ENCODE peak calls at places on chromosomes 1 and 21, in five cellular contexts. V is SK-N-SH, J is sigmoid colon, D is A549, E is suprapubic skin. A is an unnamed sample. For H3K9me3, the result is how much of the 10 kb centered on the place peaks cover.

GRCh38 chr1:209625205-209625549 is 27.0 kb downstream of the LAMB3 start:
- DNase-seq in E (no peak), D (no peak), V (no peak), J (no peak), A (no peak)

GRCh38 chr1:246639732-246640131 is 73.5 kb downstream of the CNST start:
- DNase-seq in E (no peak), V (no peak), J (no peak), D (no peak), A (no peak)

GRCh38 chr1:158121604-158122254 is 59.0 kb upstream of the CD1D start:
- DNase-seq in J (no peak), V (peak), E (no peak), D (peak), A (peak)

GRCh38 chr1:38132681-38133080 is 86.1 kb upstream of the POU3F1 start:
- DNase-seq in D (no peak), V (no peak), J (no peak), E (no peak), A (no peak)

GRCh38 chr1:219837274-219837993 is 90.9 kb downstream of the SLC30A10 start:
- DNase-seq in V (peak), D (peak), J (no peak), E (no peak), A (no peak)

GRCh38 chr1:153585009-153585408 is 19.4 kb upstream of the S100A2 start:
- DNase-seq in V (no peak), D (no peak), J (no peak), E (no peak), A (no peak)

GRCh38 chr1:189357317-189357716 is 1120.3 kb downstream of the BRINP3 start:
- DNase-seq in V (no peak), E (no peak), D (no peak), J (no peak), A (no peak)

GRCh38 chr1:198084509-198084908 is 72.3 kb upstream of the NEK7 start:
- DNase-seq in V (no peak), J (no peak), D (no peak), E (no peak), A (no peak)

GRCh38 chr1:192575499-192576189 is at the start of gene RGS1:
- DNase-seq in V (no peak), E (no peak), J (peak), D (no peak), A (no peak)

GRCh38 chr1:112507896-112508241 is 896 bp upstream of the WNT2B start:
- DNase-seq in E (peak), D (peak), V (peak), J (no peak), A (peak)

GRCh38 chr1:219927956-219928790 is at the start of gene SLC30A10:
- DNase-seq in J (no peak), E (no peak), V (peak), D (peak), A (no peak)

DNA sequence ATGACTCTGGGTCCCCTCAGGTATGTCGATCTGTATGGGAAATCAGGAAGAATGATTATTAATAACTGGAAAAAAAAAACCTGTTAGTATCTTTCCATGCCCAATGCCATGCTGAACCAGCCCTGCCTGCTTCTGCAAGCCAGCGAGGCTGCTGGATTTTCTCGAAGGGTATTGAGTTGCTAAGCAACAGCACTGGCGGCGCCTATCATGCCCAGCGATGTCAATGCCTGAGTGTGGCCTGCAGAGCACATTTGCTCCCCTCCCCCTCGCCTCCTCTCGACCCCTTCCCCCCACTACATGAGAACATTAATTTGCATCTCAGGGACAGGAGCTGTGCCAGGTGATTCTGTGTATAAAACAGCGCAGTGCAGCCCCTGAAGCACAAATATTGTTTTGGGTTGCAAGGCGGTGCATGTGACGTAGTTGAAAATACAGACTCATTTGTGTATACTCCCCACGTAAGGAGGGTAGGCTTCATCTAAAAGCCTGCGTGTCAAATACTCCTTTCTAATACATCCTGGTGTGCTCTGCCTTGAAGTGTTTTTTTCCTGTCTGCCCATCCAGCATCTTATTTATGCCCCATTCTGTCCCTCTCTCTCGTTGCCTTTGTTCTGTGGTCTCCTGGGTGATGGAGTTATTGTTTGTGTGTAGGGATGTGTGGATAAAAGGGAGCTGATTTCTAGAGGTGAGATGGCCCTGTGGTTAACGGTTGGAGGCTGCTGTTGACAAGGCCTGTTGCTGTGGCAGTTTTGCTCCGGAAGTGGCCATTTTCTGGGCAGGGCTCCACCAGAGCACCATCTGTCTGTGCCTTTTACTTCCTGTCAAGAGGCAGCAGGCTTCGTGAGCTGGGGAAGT is 32.7 kb upstream of the ATP5PO start:
- DNase-seq in J (peak), E (peak), V (peak), D (peak), A (peak)
- TF ChIP-seq EP300 in J (no peak), E (no peak), V (no peak), D (no peak), A (no peak)

GRCh38 chr1:66336641-66336991 is 197.3 kb upstream of the SGIP1 start:
- DNase-seq in E (no peak), V (no peak), J (no peak), D (no peak), A (no peak)
- H3K27ac ChIP-seq in E (peak), V (no peak), J (peak), D (peak), A (peak)

GRCh38 chr1:95653598-95653997 is 419.6 kb downstream of the RWDD3 start:
- DNase-seq in V (peak), J (no peak), D (no peak), E (no peak), A (no peak)
- H3K9me3 ChIP-seq in V (under half), J (under half), D (under half), E (under half), A (under half)

DNA sequence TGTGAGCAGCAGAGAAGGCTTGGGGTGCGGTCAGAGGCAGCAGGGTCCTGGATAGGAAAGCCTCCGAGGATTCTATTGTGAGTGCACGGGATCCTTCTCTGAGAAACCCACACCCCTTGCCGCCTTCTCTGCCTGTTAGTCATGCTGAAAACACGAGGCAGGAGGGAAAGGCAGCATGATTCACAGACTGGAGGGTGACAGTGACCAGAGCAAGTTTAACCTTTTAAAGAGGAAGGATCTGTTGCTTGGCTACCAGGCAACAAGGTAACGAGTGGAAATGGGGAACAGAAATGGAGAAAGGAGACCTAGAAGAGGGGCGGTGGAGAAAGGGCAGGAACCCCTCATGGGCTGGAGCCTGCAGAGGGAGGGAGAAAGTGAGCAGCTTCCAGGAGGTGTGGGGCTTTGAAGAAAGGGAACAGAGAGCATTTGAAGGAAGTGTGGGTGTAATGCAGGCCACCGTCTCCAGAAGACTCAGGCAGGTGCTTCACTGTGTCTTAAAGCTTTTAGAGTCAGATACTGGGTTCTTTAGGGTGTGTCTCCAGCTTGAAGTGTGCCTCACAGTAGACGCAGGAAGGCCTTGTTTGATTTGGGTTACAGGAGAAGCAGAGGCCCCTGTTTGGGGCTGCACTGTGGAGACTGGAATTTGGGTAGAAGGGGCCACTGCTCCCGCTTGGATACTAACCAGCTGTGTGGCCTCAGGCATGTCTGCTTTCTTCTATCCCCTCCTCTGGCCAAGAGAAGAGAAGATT is 19.1 kb downstream of the OPTC start:
- DNase-seq in J (peak), D (peak), V (no peak), E (peak), A (no peak)
- TF ChIP-seq EP300 in J (peak), D (no peak), V (no peak), E (no peak), A (no peak)

GRCh38 chr1:212621830-212622315 is 13.3 kb downstream of the ATF3 start:
- DNase-seq in J (no peak), V (no peak), E (no peak), D (no peak), A (no peak)
- H3K27ac ChIP-seq in J (no peak), V (no peak), E (no peak), D (no peak), A (peak)

DNA sequence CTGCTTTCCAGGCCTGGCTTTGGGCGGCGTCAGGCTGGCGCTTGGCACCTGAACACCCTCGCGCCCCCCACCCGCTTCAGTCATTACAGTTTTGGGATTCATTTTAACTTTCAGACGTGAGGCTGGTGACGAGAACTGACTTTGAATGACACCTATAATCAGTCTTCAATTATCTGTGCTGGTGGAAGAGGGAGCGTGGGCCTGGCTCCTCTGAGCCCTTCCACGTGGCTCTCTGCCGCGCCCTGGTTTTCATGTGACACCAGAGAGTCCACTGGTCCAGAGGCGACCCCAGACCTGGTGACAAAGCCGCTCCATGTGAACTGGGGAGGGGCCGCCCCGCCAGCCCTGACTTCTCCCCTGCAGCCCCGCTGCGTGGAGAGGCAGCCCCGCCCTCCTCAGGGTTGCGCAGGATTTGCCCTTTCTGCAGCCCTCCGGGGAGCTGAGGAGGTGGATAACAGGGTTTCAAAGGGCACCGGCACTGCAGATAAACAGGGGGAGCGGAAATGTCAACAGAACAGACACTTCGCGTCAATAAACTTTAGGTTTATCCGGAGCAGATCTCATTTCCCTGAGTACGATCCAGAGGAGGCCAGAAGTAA is 56.3 kb downstream of the AJAP1 start:
- DNase-seq in J (no peak), D (no peak), E (no peak), V (no peak), A (no peak)
- H3K9me3 ChIP-seq in J (under half), D (under half), E (under half), V (under half), A (under half)

DNA sequence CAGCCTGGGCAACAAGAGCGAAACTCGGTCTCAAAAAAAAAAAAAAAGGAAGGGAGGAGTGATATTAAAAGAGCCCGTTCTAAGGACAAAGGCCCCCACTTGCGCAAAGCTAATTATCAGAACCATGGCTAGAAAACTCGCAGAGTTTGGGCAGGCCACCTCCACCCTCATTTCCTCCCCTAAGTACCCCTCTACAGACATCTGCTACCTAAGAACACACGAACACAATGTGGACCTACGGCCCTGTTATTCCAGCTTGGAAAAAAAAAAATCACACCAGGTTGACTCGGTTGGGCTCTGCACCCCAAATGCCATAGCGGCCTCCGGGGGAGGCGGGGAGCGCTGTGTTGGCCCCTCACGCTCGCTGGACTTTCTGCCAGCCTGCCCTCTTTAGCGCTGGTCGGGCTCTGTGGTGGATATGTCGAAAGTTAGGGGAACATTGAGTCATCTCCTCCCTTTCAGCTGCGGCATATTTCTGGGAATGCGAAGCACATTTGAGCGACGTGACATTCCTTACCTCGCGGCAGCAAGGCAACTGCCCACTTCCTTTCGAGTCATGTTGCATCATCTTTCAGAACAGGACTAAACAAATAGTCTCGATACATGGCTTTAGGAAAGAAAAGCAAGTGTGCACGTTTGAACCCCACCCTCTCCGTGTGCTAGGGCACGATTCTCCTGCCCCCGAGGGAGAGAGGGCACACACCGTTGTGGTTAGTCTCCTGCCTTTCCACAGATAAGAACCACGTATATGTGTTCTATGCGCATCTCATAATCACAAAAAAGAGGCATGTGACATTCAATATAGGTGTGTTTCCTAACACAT is 106.1 kb upstream of the SLC45A1 start:
- DNase-seq in V (no peak), D (peak), J (peak), E (peak), A (peak)
- TF ChIP-seq EP300 in V (no peak), D (peak), J (peak), E (no peak), A (peak)

GRCh38 chr1:44801491-44802305 is 1.5 kb downstream of the PLK3 start:
- DNase-seq in J (peak), V (no peak), E (peak), D (no peak), A (no peak)

GRCh38 chr1:44805311-44806024 is 1.7 kb downstream of the DYNLT4 start:
- DNase-seq in V (no peak), J (peak), D (no peak), E (peak), A (no peak)

GRCh38 chr1:44803312-44804095 is 3.3 kb downstream of the PLK3 start:
- DNase-seq in E (peak), D (no peak), V (no peak), J (peak), A (no peak)

GRCh38 chr1:44802306-44803061 is 2.3 kb downstream of the PLK3 start:
- DNase-seq in D (no peak), J (no peak), E (peak), V (no peak), A (no peak)

DNA sequence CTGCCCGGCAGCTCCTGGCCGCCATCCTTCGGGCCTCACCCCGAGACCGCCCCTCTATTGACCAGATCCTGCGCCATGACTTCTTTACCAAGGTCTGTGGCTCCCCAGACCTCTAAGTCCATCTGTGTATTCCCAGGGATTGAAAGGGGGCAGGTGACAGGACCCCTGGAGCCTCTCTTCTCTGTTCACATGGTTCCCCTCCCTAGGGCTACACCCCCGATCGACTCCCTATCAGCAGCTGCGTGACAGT is 2.8 kb downstream of the PLK3 start:
- DNase-seq in V (no peak), E (peak), J (no peak), D (no peak), A (no peak)
- H3K27ac ChIP-seq in V (no peak), E (no peak), J (no peak), D (no peak), A (peak)

GRCh38 chr1:17229379-17229778 is 19.5 kb upstream of the PADI3 start:
- DNase-seq in V (no peak), J (no peak), E (no peak), D (no peak), A (no peak)

GRCh38 chr1:17227358-17227915 is 21.5 kb upstream of the PADI3 start:
- DNase-seq in J (no peak), V (no peak), E (no peak), D (no peak), A (no peak)

GRCh38 chr1:17228619-17229018 is 20.3 kb upstream of the PADI3 start:
- DNase-seq in J (no peak), V (no peak), E (no peak), D (no peak), A (no peak)

GRCh38 chr1:17230671-17231310 is 18.1 kb upstream of the PADI3 start:
- DNase-seq in J (no peak), D (no peak), E (no peak), V (no peak), A (no peak)

GRCh38 chr1:17230106-17230505 is 18.8 kb upstream of the PADI3 start:
- DNase-seq in V (no peak), E (no peak), D (no peak), J (no peak), A (no peak)
- H3K9me3 ChIP-seq in V (under half), E (under half), D (under half), J (under half), A (under half)

GRCh38 chr1:151681921-151682320 is 34.7 kb downstream of the CELF3 start:
- DNase-seq in E (no peak), V (no peak), J (no peak), D (no peak), A (no peak)

GRCh38 chr1:151680391-151680790 is 36.2 kb downstream of the CELF3 start:
- DNase-seq in D (peak), J (no peak), E (no peak), V (no peak), A (no peak)

GRCh38 chr1:151680812-151681211 is 35.8 kb downstream of the CELF3 start:
- DNase-seq in J (no peak), V (no peak), D (peak), E (no peak), A (no peak)
- TF ChIP-seq EP300 in J (no peak), V (no peak), D (no peak), E (no peak), A (no peak)

A was measured in upper lobe of left lung.